ENCODE peak calls at places on chromosome 16, in seven cellular contexts. C is pulmonary artery endothelial cell, L is NB4, Z is heart left ventricle, S is H54, J is HTR-8/SVneo, V is ureter. N is an unnamed sample.

GRCh38 chr16:14527411-14528044 is 102.5 kb downstream of the PARN start:
- DNase-seq in C (no peak), L (no peak), Z (no peak), S (no peak), J (no peak), V (no peak), N (peak)

GRCh38 chr16:29745853-29746345 is at the start of gene C16orf54:
- DNase-seq in C (no peak), L (peak), Z (peak), S (no peak), J (no peak), V (peak), N (no peak)

GRCh38 chr16:72404299-72404698 is 232.3 kb upstream of the PMFBP1 start:
- DNase-seq in C (no peak), L (no peak), Z (no peak), S (no peak), J (no peak), V (no peak), N (peak)

GRCh38 chr16:29994613-29995329 is 646 bp downstream of the HIRIP3 start:
- DNase-seq in C (no peak), L (peak), Z (peak), S (no peak), J (no peak), V (peak), N (peak)

GRCh38 chr16:79653337-79654000 is 52.9 kb upstream of the MAF start:
- DNase-seq in C (no peak), L (peak), Z (peak), S (no peak), J (no peak), V (no peak), N (no peak)

GRCh38 chr16:68575082-68575481 is 36.0 kb downstream of the ZFP90 start:
- DNase-seq in C (no peak), L (no peak), Z (no peak), S (no peak), J (no peak), V (no peak), N (no peak)

GRCh38 chr16:58102665-58103427 is 26.3 kb downstream of the CFAP20 start:
- DNase-seq in C (no peak), L (peak), Z (peak), S (no peak), J (no peak), V (no peak), N (no peak)

GRCh38 chr16:15739940-15740339 is 89.9 kb downstream of the NDE1 start:
- DNase-seq in C (no peak), L (no peak), Z (no peak), S (no peak), J (no peak), V (no peak), N (no peak)

GRCh38 chr16:22395960-22396359 is 21.5 kb upstream of the CDR2 start:
- DNase-seq in C (no peak), L (no peak), Z (no peak), S (no peak), J (no peak), V (no peak), N (no peak)

GRCh38 chr16:11066231-11066870 is 122.0 kb downstream of the CLEC16A start:
- DNase-seq in C (no peak), L (peak), Z (no peak), S (no peak), J (no peak), V (no peak), N (no peak)

N was measured in kidney tubule cell.